ENCODE peak calls at places on chromosomes 7 and 10, in seven cellular contexts. M is H9; Q is DMS153; O is mucosa of gallbladder; D is NCI-H1105 treated with DMSO at 0.1 percent for 48 hours; N is natural killer cell; B is stimulated activated CD8-positive, alpha-beta memory T cell treated with anti-CD3 and anti-CD28 coated beads, Interleukin-15, amount 100 ng/mL, for 24 hours. X is an unnamed sample.

GRCh38 chr10:70621497-70622078 is 19.0 kb upstream of the PRF1 start:
- DNase-seq in O (no peak), B (no peak), M (no peak), D (no peak), N (no peak), Q (no peak), X (no peak)

GRCh38 chr10:12501324-12501723 is 152.0 kb downstream of the CAMK1D start:
- DNase-seq in M (no peak), D (no peak), O (no peak), B (no peak), Q (no peak), N (no peak), X (no peak)

GRCh38 chr10:103466734-103467133 is 8.0 kb upstream of the CALHM1 start:
- DNase-seq in D (no peak), M (no peak), B (no peak), O (no peak), Q (no peak), N (no peak), X (no peak)

GRCh38 chr10:124164252-124164651 is 70.9 kb upstream of the CHST15 start:
- DNase-seq in Q (no peak), M (no peak), D (no peak), N (no peak), O (no peak), B (no peak), X (no peak)

GRCh38 chr10:110214380-110214826 is 7.0 kb downstream of the MXI1 start:
- DNase-seq in O (no peak), N (no peak), D (no peak), Q (no peak), B (no peak), M (no peak), X (no peak)

GRCh38 chr10:80187465-80188409 is 17.6 kb downstream of the ANXA11 start:
- DNase-seq in D (no peak), Q (peak), M (no peak), O (peak), N (peak), B (no peak), X (peak)

GRCh38 chr7:75870557-75870956 is 8.3 kb upstream of the RHBDD2 start:
- DNase-seq in B (no peak), D (no peak), Q (no peak), N (no peak), M (no peak), O (no peak), X (no peak)

GRCh38 chr10:58457761-58458616 is 54.7 kb upstream of the BICC1 start:
- DNase-seq in B (no peak), Q (no peak), M (no peak), O (peak), N (no peak), D (no peak), X (no peak)

GRCh38 chr10:33262871-33263270 is 71.6 kb downstream of the NRP1 start:
- DNase-seq in O (no peak), Q (no peak), M (no peak), B (no peak), D (no peak), N (no peak), X (no peak)

GRCh38 chr10:126392068-126392467 is 3.8 kb upstream of the ADAM12 start:
- DNase-seq in M (no peak), N (no peak), D (no peak), Q (no peak), B (no peak), O (no peak), X (no peak)

GRCh38 chr7:2465928-2466327 is 10.3 kb downstream of the GRIFIN start:
- DNase-seq in O (no peak), M (no peak), D (no peak), B (no peak), Q (no peak), N (no peak), X (no peak)

GRCh38 chr7:151599401-151600227 is 79.9 kb upstream of the RHEB start:
- DNase-seq in M (no peak), O (peak), D (no peak), B (no peak), N (no peak), Q (no peak), X (no peak)

GRCh38 chr7:81812514-81813472 is 42.9 kb upstream of the HGF start:
- DNase-seq in D (no peak), B (no peak), M (no peak), O (no peak), N (no peak), Q (no peak), X (no peak)

GRCh38 chr10:72066318-72067284 is 21.8 kb downstream of the SPOCK2 start:
- DNase-seq in N (no peak), O (no peak), M (no peak), D (no peak), B (no peak), Q (no peak), X (no peak)

GRCh38 chr7:17009007-17009719 is 127.4 kb upstream of the AGR3 start:
- DNase-seq in N (no peak), O (no peak), M (no peak), B (no peak), Q (no peak), D (no peak), X (no peak)

GRCh38 chr7:70477051-70478010 is 654.6 kb upstream of the GALNT17 start:
- DNase-seq in N (no peak), Q (no peak), M (no peak), D (no peak), B (no peak), O (no peak), X (no peak)

GRCh38 chr7:129522088-129522970 is 20.0 kb downstream of the SMKR1 start:
- DNase-seq in M (peak), O (no peak), Q (no peak), N (no peak), D (no peak), B (no peak), X (no peak)

GRCh38 chr10:26199841-26200240 is 16.7 kb upstream of the GAD2 start:
- DNase-seq in O (no peak), D (no peak), B (no peak), M (no peak), N (no peak), Q (peak), X (no peak)

GRCh38 chr10:75860009-75860408 is 428.6 kb downstream of the LRMDA start:
- DNase-seq in Q (no peak), M (no peak), N (no peak), B (no peak), O (no peak), D (no peak), X (no peak)

GRCh38 chr10:88292185-88292514 is 291.0 kb downstream of the RNLS start:
- DNase-seq in B (no peak), D (no peak), O (no peak), Q (no peak), N (no peak), M (no peak), X (no peak)